ENCODE peak calls at places on chromosomes 4 and X, in seven cellular contexts. One of them, this sample, is unnamed. For H3K36me3, the result is how much of the 10 kb centered on the place peaks cover.

GRCh38 chr4:138535316-138535715 is 293.2 kb upstream of the SLC7A11 start:
- DNase-seq in thyroid gland: no peak
- DNase-seq in heart right ventricle: no peak
- DNase-seq in keratinocyte: no peak
- DNase-seq in upper lobe of right lung: no peak
- DNase-seq in BJ: no peak
- DNase-seq in Peyer's patch: no peak
- DNase-seq in this sample: no peak

GRCh38 chr4:85776579-85776978 is 301.6 kb downstream of the ARHGAP24 start:
- DNase-seq in keratinocyte: peak
- DNase-seq in upper lobe of right lung: no peak
- DNase-seq in Peyer's patch: no peak
- DNase-seq in heart right ventricle: no peak
- DNase-seq in thyroid gland: no peak
- DNase-seq in BJ: no peak
- DNase-seq in this sample: peak

GRCh38 chr4:55549888-55550287 is 3.2 kb upstream of the CLOCK start:
- DNase-seq in BJ: peak
- DNase-seq in Peyer's patch: no peak
- DNase-seq in thyroid gland: no peak
- DNase-seq in heart right ventricle: no peak
- DNase-seq in keratinocyte: peak
- DNase-seq in upper lobe of right lung: no peak
- DNase-seq in this sample: peak

GRCh38 chr4:154779362-154779947 is 1.6 kb upstream of the RBM46 start:
- DNase-seq in BJ: no peak
- DNase-seq in Peyer's patch: no peak
- DNase-seq in heart right ventricle: no peak
- DNase-seq in upper lobe of right lung: no peak
- DNase-seq in keratinocyte: no peak
- DNase-seq in thyroid gland: no peak
- DNase-seq in this sample: no peak

GRCh38 chr4:112865443-112865842 is 184.0 kb upstream of the ANK2 start:
- DNase-seq in upper lobe of right lung: no peak
- DNase-seq in heart right ventricle: no peak
- DNase-seq in keratinocyte: no peak
- DNase-seq in BJ: no peak
- DNase-seq in thyroid gland: no peak
- DNase-seq in Peyer's patch: no peak
- DNase-seq in this sample: no peak

GRCh38 chr4:76147454-76148141 is 599 bp downstream of the NUP54 start:
- DNase-seq in heart right ventricle: peak
- DNase-seq in thyroid gland: peak
- DNase-seq in keratinocyte: no peak
- DNase-seq in Peyer's patch: no peak
- DNase-seq in BJ: peak
- DNase-seq in upper lobe of right lung: peak
- DNase-seq in this sample: peak

GRCh38 chrX:108516184-108516583 is 76.5 kb downstream of the COL4A5 start:
- DNase-seq in BJ: no peak
- DNase-seq in Peyer's patch: no peak
- DNase-seq in keratinocyte: no peak
- DNase-seq in upper lobe of right lung: no peak
- DNase-seq in thyroid gland: no peak
- DNase-seq in heart right ventricle: no peak
- DNase-seq in this sample: no peak

GRCh38 chr4:113300384-113301011 is 251.0 kb downstream of the ANK2 start:
- DNase-seq in keratinocyte: no peak
- DNase-seq in BJ: no peak
- DNase-seq in upper lobe of right lung: no peak
- DNase-seq in heart right ventricle: peak
- DNase-seq in Peyer's patch: no peak
- DNase-seq in thyroid gland: peak
- DNase-seq in this sample: peak

GRCh38 chrX:115399306-115399705 is 109.8 kb downstream of the LUZP4 start:
- DNase-seq in Peyer's patch: no peak
- DNase-seq in thyroid gland: no peak
- DNase-seq in BJ: no peak
- DNase-seq in upper lobe of right lung: no peak
- DNase-seq in keratinocyte: no peak
- DNase-seq in heart right ventricle: no peak
- DNase-seq in this sample: no peak

GRCh38 chrX:37786666-37787337 is 6.9 kb downstream of the CYBB start:
- DNase-seq in thyroid gland: no peak
- DNase-seq in keratinocyte: no peak
- DNase-seq in heart right ventricle: no peak
- DNase-seq in Peyer's patch: no peak
- DNase-seq in BJ: no peak
- DNase-seq in upper lobe of right lung: no peak
- DNase-seq in this sample: no peak

GRCh38 chr4:106659386-106659785 is 290.8 kb upstream of the GIMD1 start:
- DNase-seq in BJ: no peak
- DNase-seq in Peyer's patch: no peak
- DNase-seq in thyroid gland: no peak
- DNase-seq in upper lobe of right lung: no peak
- DNase-seq in heart right ventricle: no peak
- DNase-seq in keratinocyte: no peak
- DNase-seq in this sample: no peak
- H3K36me3 ChIP-seq in BJ: under half
- H3K36me3 ChIP-seq in Peyer's patch: under half
- H3K36me3 ChIP-seq in thyroid gland: under half
- H3K36me3 ChIP-seq in upper lobe of right lung: under half
- H3K36me3 ChIP-seq in heart right ventricle: under half
- H3K36me3 ChIP-seq in keratinocyte: under half
- H3K36me3 ChIP-seq in this sample: under half

GRCh38 chr4:735583-735982 is 30.0 kb downstream of the PCGF3 start:
- DNase-seq in thyroid gland: no peak
- DNase-seq in keratinocyte: no peak
- DNase-seq in heart right ventricle: no peak
- DNase-seq in Peyer's patch: no peak
- DNase-seq in upper lobe of right lung: peak
- DNase-seq in BJ: no peak
- DNase-seq in this sample: no peak

GRCh38 chr4:734951-735350 is 29.3 kb downstream of the PCGF3 start:
- DNase-seq in heart right ventricle: no peak
- DNase-seq in Peyer's patch: no peak
- DNase-seq in upper lobe of right lung: no peak
- DNase-seq in BJ: no peak
- DNase-seq in thyroid gland: no peak
- DNase-seq in keratinocyte: no peak
- DNase-seq in this sample: no peak

GRCh38 chr4:732911-733630 is 27.4 kb downstream of the PCGF3 start:
- DNase-seq in Peyer's patch: no peak
- DNase-seq in BJ: no peak
- DNase-seq in heart right ventricle: no peak
- DNase-seq in upper lobe of right lung: peak
- DNase-seq in keratinocyte: no peak
- DNase-seq in thyroid gland: no peak
- DNase-seq in this sample: no peak

GRCh38 chr4:733631-733980 is 28.0 kb downstream of the PCGF3 start:
- DNase-seq in upper lobe of right lung: peak
- DNase-seq in BJ: no peak
- DNase-seq in thyroid gland: no peak
- DNase-seq in heart right ventricle: no peak
- DNase-seq in keratinocyte: no peak
- DNase-seq in Peyer's patch: no peak
- DNase-seq in this sample: no peak

GRCh38 chr4:734075-734474 is 28.4 kb downstream of the PCGF3 start:
- DNase-seq in upper lobe of right lung: no peak
- DNase-seq in heart right ventricle: no peak
- DNase-seq in keratinocyte: no peak
- DNase-seq in thyroid gland: no peak
- DNase-seq in BJ: no peak
- DNase-seq in Peyer's patch: no peak
- DNase-seq in this sample: no peak
- H3K36me3 ChIP-seq in upper lobe of right lung: half or more
- H3K36me3 ChIP-seq in heart right ventricle: under half
- H3K36me3 ChIP-seq in keratinocyte: under half
- H3K36me3 ChIP-seq in thyroid gland: half or more
- H3K36me3 ChIP-seq in BJ: under half
- H3K36me3 ChIP-seq in Peyer's patch: under half
- H3K36me3 ChIP-seq in this sample: under half

DNA sequence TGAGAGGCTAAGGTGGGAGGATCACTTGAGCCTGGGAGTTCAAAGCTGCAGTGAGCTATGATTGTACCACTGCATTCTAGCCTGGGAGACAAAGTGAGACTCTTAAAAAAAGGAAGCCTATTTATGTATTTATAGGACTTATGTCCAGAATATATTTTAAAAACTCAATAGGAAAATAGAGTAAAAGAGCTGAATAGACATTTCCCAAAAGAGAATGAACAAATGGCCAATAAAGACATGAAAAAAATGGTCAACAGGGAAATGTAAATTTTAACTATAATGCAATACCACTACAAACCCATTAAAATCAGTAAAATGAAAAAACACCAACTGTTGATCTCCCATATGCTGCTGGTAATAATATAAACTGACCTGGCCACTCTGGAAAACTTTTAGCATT is 115.0 kb downstream of the HUWE1 start:
- DNase-seq in upper lobe of right lung: no peak
- DNase-seq in Peyer's patch: no peak
- DNase-seq in BJ: no peak
- DNase-seq in heart right ventricle: no peak
- DNase-seq in thyroid gland: no peak
- DNase-seq in keratinocyte: no peak
- DNase-seq in this sample: no peak
- H3K36me3 ChIP-seq in upper lobe of right lung: half or more
- H3K36me3 ChIP-seq in Peyer's patch: under half
- H3K36me3 ChIP-seq in BJ: under half
- H3K36me3 ChIP-seq in heart right ventricle: under half
- H3K36me3 ChIP-seq in thyroid gland: under half
- H3K36me3 ChIP-seq in keratinocyte: under half
- H3K36me3 ChIP-seq in this sample: under half

GRCh38 chr4:40617903-40618302 is 11.8 kb downstream of the RBM47 start:
- DNase-seq in Peyer's patch: no peak
- DNase-seq in upper lobe of right lung: no peak
- DNase-seq in keratinocyte: no peak
- DNase-seq in thyroid gland: peak
- DNase-seq in BJ: no peak
- DNase-seq in heart right ventricle: no peak
- DNase-seq in this sample: no peak

GRCh38 chr4:40622913-40623312 is 6.8 kb downstream of the RBM47 start:
- DNase-seq in Peyer's patch: no peak
- DNase-seq in BJ: no peak
- DNase-seq in heart right ventricle: no peak
- DNase-seq in keratinocyte: no peak
- DNase-seq in upper lobe of right lung: no peak
- DNase-seq in thyroid gland: no peak
- DNase-seq in this sample: no peak

GRCh38 chr4:40621229-40621591 is 8.5 kb downstream of the RBM47 start:
- DNase-seq in heart right ventricle: no peak
- DNase-seq in Peyer's patch: no peak
- DNase-seq in thyroid gland: no peak
- DNase-seq in BJ: no peak
- DNase-seq in keratinocyte: no peak
- DNase-seq in upper lobe of right lung: no peak
- DNase-seq in this sample: no peak

GRCh38 chr4:40621592-40622512 is 7.8 kb downstream of the RBM47 start:
- DNase-seq in heart right ventricle: peak
- DNase-seq in keratinocyte: peak
- DNase-seq in Peyer's patch: no peak
- DNase-seq in upper lobe of right lung: peak
- DNase-seq in BJ: peak
- DNase-seq in thyroid gland: peak
- DNase-seq in this sample: peak

DNA sequence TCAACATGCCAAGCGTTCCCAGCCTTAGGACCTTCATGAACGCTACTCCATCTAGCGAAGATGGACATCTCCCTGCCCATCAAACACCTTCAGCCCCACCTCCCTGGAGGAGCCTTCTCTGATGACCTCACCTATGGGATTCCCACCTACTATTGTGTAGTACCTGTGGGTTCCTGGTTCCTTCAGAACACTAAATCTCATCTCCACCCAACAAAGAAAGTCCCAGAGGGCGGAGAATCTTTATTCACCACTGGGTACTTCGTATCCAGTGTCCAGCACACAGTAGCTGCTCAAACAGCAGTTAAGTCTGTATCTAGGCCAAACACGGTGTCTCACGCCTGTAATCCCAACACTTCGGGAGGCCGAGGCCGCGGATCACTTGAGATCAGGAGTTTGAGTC is 10.1 kb downstream of the RBM47 start:
- DNase-seq in keratinocyte: no peak
- DNase-seq in heart right ventricle: no peak
- DNase-seq in thyroid gland: no peak
- DNase-seq in upper lobe of right lung: no peak
- DNase-seq in BJ: no peak
- DNase-seq in Peyer's patch: no peak
- DNase-seq in this sample: no peak
- H3K36me3 ChIP-seq in keratinocyte: under half
- H3K36me3 ChIP-seq in heart right ventricle: under half
- H3K36me3 ChIP-seq in thyroid gland: under half
- H3K36me3 ChIP-seq in upper lobe of right lung: under half
- H3K36me3 ChIP-seq in BJ: under half
- H3K36me3 ChIP-seq in Peyer's patch: under half
- H3K36me3 ChIP-seq in this sample: under half

GRCh38 chrX:154030266-154030665 is 10.6 kb upstream of the IRAK1 start:
- DNase-seq in upper lobe of right lung: no peak
- DNase-seq in thyroid gland: no peak
- DNase-seq in Peyer's patch: no peak
- DNase-seq in keratinocyte: no peak
- DNase-seq in heart right ventricle: no peak
- DNase-seq in BJ: no peak
- DNase-seq in this sample: no peak

GRCh38 chrX:154029439-154029838 is 9.7 kb upstream of the IRAK1 start:
- DNase-seq in BJ: no peak
- DNase-seq in upper lobe of right lung: no peak
- DNase-seq in thyroid gland: peak
- DNase-seq in keratinocyte: no peak
- DNase-seq in Peyer's patch: peak
- DNase-seq in heart right ventricle: no peak
- DNase-seq in this sample: no peak

GRCh38 chrX:154032156-154032555 is 12.5 kb upstream of the IRAK1 start:
- DNase-seq in BJ: no peak
- DNase-seq in upper lobe of right lung: no peak
- DNase-seq in keratinocyte: no peak
- DNase-seq in thyroid gland: peak
- DNase-seq in Peyer's patch: no peak
- DNase-seq in heart right ventricle: no peak
- DNase-seq in this sample: no peak

GRCh38 chrX:154032653-154033052 is 13.0 kb upstream of the IRAK1 start:
- DNase-seq in BJ: no peak
- DNase-seq in thyroid gland: peak
- DNase-seq in upper lobe of right lung: no peak
- DNase-seq in Peyer's patch: no peak
- DNase-seq in keratinocyte: no peak
- DNase-seq in heart right ventricle: no peak
- DNase-seq in this sample: no peak

DNA sequence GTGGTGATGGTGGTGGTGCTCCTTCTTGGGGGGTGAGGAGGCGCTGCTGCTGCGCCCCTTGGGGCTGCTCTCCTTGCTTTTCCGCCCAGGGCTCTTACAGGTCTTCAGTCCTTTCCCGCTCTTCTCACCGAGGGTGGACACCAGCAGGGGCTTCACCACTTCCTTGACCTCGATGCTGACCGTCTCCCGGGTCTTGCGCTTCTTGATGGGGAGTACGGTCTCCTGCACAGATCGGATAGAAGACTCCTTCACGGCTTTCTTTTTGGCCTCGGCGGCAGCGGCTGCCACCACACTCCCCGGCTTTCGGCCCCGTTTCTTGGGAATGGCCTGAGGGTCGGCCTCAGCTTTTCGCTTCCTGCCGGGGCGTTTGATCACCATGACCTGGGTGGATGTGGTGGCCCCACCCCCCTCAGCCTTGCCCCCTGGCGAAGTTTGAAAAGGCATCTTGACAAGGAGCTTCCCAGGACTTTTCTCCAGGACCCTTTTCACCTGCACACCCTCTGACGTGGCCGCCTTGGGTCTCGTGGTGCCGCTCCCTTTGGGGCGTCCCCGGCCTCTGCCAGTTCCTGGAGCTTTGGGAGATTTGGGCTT is 11.1 kb upstream of the IRAK1 start:
- DNase-seq in BJ: no peak
- DNase-seq in upper lobe of right lung: no peak
- DNase-seq in Peyer's patch: no peak
- DNase-seq in thyroid gland: no peak
- DNase-seq in keratinocyte: no peak
- DNase-seq in heart right ventricle: no peak
- DNase-seq in this sample: no peak
- H3K36me3 ChIP-seq in BJ: under half
- H3K36me3 ChIP-seq in upper lobe of right lung: under half
- H3K36me3 ChIP-seq in Peyer's patch: under half
- H3K36me3 ChIP-seq in thyroid gland: under half
- H3K36me3 ChIP-seq in keratinocyte: under half
- H3K36me3 ChIP-seq in heart right ventricle: under half
- H3K36me3 ChIP-seq in this sample: under half

This sample was measured in kidney epithelial cell.